ENCODE peak calls at places on chromosomes 16 and 17, in five cellular contexts. R is Karpas-422; T is SJSA1; G is aorta; V is CD4-positive, CD25-positive, alpha-beta regulatory T cell. O is an unnamed sample.

GRCh38 chr17:36937961-36938565 is 788 bp downstream of the LHX1 start:
- DNase-seq in R (no peak), T (no peak), G (no peak), V (peak; percentile 32), O (no peak)

GRCh38 chr16:79751785-79752184 is 151.2 kb upstream of the MAF start:
- DNase-seq in R (no peak), T (no peak), G (no peak), V (no peak), O (peak; percentile 51)

GRCh38 chr17:50593321-50593720 is 32.8 kb downstream of the CACNA1G start:
- DNase-seq in R (no peak), T (no peak), G (no peak), V (no peak), O (no peak)

GRCh38 chr16:30054959-30055553 is 10.5 kb upstream of the ALDOA start:
- DNase-seq in R (peak; percentile 86), T (no peak), G (no peak), V (peak; percentile 35), O (no peak)

GRCh38 chr16:52467753-52468152 is 79.2 kb downstream of the TOX3 start:
- DNase-seq in R (no peak), T (no peak), G (no peak), V (no peak), O (no peak)

GRCh38 chr16:78742501-78743283 is 643.2 kb downstream of the WWOX start:
- DNase-seq in R (no peak), T (peak; percentile 84), G (no peak), V (peak; percentile 70), O (no peak)

GRCh38 chr17:58960068-58960467 is 146.6 kb downstream of the TRIM37 start:
- DNase-seq in R (peak; percentile 68), T (peak; percentile 62), G (no peak), V (no peak), O (no peak)

GRCh38 chr16:75251280-75252048 is at the start of gene BCAR1:
- DNase-seq in R (peak; percentile 91), T (peak; percentile 73), G (peak; percentile 95), V (no peak), O (peak; percentile 85)

GRCh38 chr17:16287563-16288027 is 65.7 kb downstream of the CENPV start:
- DNase-seq in R (peak; percentile 70), T (peak; percentile 70), G (no peak), V (no peak), O (peak; percentile 32)

GRCh38 chr17:50480142-50480764 is 1.6 kb downstream of the RSAD1 start:
- DNase-seq in R (no peak), T (no peak), G (no peak), V (no peak), O (no peak)

GRCh38 chr16:77993586-77993985 is 28.8 kb upstream of the CLEC3A start:
- DNase-seq in R (no peak), T (no peak), G (no peak), V (no peak), O (no peak)

GRCh38 chr16:50653633-50654524 is 27.2 kb downstream of the SNX20 start:
- DNase-seq in R (no peak), T (no peak), G (no peak), V (no peak), O (no peak)

GRCh38 chr16:3536271-3536671 is 35.5 kb downstream of the CLUAP1 start:
- DNase-seq in R (no peak), T (no peak), G (no peak), V (no peak), O (no peak)

GRCh38 chr16:56910654-56911539 is 21.0 kb upstream of the HERPUD1 start:
- DNase-seq in R (no peak), T (peak; percentile 62), G (peak; percentile 45), V (no peak), O (no peak)

GRCh38 chr17:7336240-7337175 is at the start of gene ACAP1:
- DNase-seq in R (peak; percentile 85), T (no peak), G (no peak), V (peak; percentile 79), O (no peak)

GRCh38 chr17:49434821-49435581 is 20.3 kb upstream of the PHB1 start:
- DNase-seq in R (peak; percentile 86), T (peak; percentile 62), G (peak; percentile 72), V (peak; percentile 20), O (peak; percentile 37)

GRCh38 chr17:45284176-45285140 is 22.6 kb upstream of the SPATA32 start:
- DNase-seq in R (peak; percentile 64), T (no peak), G (no peak), V (peak; percentile 28), O (no peak)

GRCh38 chr17:44354582-44355309 is 8.9 kb downstream of the FAM171A2 start:
- DNase-seq in R (peak; percentile 84), T (no peak), G (no peak), V (peak; percentile 35), O (peak; percentile 64)

GRCh38 chr17:48297825-48298224 is 132.2 kb downstream of the SKAP1 start:
- DNase-seq in R (no peak), T (no peak), G (no peak), V (no peak), O (no peak)

GRCh38 chr17:13266596-13266995 is 248.8 kb upstream of the ELAC2 start:
- DNase-seq in R (no peak), T (peak; percentile 62), G (no peak), V (no peak), O (no peak)

GRCh38 chr16:58499615-58500328 is at the start of gene NDRG4:
- DNase-seq in R (peak; percentile 95), T (peak; percentile 71), G (no peak), V (no peak), O (peak; percentile 39)

GRCh38 chr17:563646-564045 is 151.0 kb downstream of the VPS53 start:
- DNase-seq in R (no peak), T (no peak), G (no peak), V (no peak), O (no peak)

GRCh38 chr16:22232277-22233049 is 26.4 kb downstream of the EEF2K start:
- DNase-seq in R (no peak), T (no peak), G (no peak), V (no peak), O (no peak)

GRCh38 chr16:35195173-35195863 is 1735.9 kb downstream of the TP53TG3F start:
- DNase-seq in R (no peak), T (no peak), G (no peak), V (no peak), O (no peak)

GRCh38 chr16:35193956-35194355 is 1734.5 kb downstream of the TP53TG3F start:
- DNase-seq in R (no peak), T (no peak), G (no peak), V (no peak), O (no peak)

GRCh38 chr16:35194681-35195080 is 1735.3 kb downstream of the TP53TG3F start:
- DNase-seq in R (no peak), T (no peak), G (no peak), V (no peak), O (no peak)

GRCh38 chr16:35195864-35196216 is 1736.4 kb downstream of the TP53TG3F start:
- DNase-seq in R (no peak), T (no peak), G (no peak), V (no peak), O (no peak)

DNA sequence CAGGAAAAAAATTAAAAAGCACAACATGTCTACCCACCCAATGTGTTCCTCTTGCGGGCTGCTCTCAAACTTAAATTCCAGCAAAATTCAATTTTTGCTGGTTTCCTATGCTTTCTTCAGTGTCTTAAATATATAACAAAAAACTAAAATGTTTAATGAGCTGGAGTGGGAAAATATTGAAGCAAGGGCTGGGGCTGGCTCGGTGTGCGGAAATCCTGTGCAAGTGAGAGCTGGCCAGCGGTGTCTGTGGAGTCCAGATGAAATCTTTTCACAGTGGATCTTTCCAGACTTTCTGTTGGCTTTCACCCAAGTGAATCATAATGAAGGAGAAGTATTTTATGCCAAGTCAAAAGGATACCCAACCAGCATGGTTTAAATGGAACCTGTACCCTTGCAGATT is 1733.6 kb downstream of the TP53TG3F start:
- DNase-seq in R (no peak), T (no peak), G (no peak), V (no peak), O (no peak)
- H3K9me3 ChIP-seq in R (peaks cover 27% of the 10 kb centered on the region), T (peaks cover 2% of the 10 kb centered on the region), G (no peaks in the 10 kb centered on the region), V (peaks cover 36% of the 10 kb centered on the region), O (no peaks in the 10 kb centered on the region)

GRCh38 chr17:67054608-67055007 is 10.3 kb downstream of the CACNG1 start:
- DNase-seq in R (no peak), T (no peak), G (no peak), V (no peak), O (no peak)

GRCh38 chr17:67055811-67056745 is 11.7 kb downstream of the CACNG1 start:
- DNase-seq in R (peak; percentile 65), T (no peak), G (no peak), V (no peak), O (no peak)

GRCh38 chr17:67058036-67058435 is 13.7 kb downstream of the CACNG1 start:
- DNase-seq in R (no peak), T (no peak), G (no peak), V (no peak), O (no peak)

GRCh38 chr17:67055041-67055443 is 10.7 kb downstream of the CACNG1 start:
- DNase-seq in R (no peak), T (no peak), G (no peak), V (no peak), O (no peak)

DNA sequence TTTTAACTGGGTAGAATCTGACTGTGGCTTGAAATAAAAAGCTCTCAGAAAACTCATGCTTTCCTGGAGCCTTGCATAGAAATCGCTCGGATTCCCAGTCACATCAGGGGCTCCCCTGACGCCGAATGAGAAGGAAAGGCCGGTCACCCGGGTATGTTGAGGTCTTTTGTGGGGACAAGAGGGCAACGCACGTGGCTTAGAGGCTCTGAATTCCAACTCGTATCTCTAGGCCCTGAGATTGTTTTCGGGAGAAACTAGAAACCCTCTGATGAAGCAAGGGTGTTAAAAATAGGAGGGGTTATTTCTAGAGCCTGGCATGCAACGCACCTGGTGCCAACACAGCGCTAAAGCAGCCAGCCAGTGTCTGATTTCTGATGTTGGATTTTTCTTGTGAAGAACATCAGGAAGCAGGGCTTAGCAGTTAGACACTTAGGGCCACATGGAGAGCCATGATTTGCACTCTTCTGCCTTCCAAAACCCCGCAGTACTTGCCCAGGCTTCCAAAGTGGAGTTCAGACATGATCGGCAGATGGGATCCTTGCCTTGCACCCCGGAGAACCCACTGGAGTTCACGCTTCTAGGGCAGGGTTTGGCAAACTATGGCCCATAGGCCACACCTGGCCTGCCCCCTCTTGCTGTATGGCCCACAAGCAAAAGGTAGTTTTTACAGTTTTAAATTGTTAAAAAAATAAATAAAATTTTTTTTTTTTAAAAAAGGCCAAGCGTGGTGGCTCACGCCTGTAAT is 12.6 kb downstream of the CACNG1 start:
- DNase-seq in R (no peak), T (no peak), G (no peak), V (no peak), O (no peak)
- H3K27ac ChIP-seq in R (no peak overlapping the region), T (no peak overlapping the region), G (no peak overlapping the region), V (no peak overlapping the region), O (no peak overlapping the region)

GRCh38 chr17:83191388-83192160 is 112.2 kb downstream of the METRNL start:
- DNase-seq in R (no peak), T (no peak), G (peak; percentile 73), V (no peak), O (peak; percentile 37)
- H3K9me3 ChIP-seq in R (no peaks in the 10 kb centered on the region), T (peaks cover 17% of the 10 kb centered on the region), G (no peaks in the 10 kb centered on the region), V (no peaks in the 10 kb centered on the region), O (no peaks in the 10 kb centered on the region)

GRCh38 chr17:66548158-66548557 is 245.7 kb downstream of the PRKCA start:
- DNase-seq in R (no peak), T (peak; percentile 71), G (no peak), V (peak; percentile 6), O (no peak)
- H3K27ac ChIP-seq in R (no peak overlapping the region), T (peak overlapping the region; percentile 96), G (no peak overlapping the region), V (no peak overlapping the region), O (no peak overlapping the region)

GRCh38 chr16:31785126-31785525 is 88.5 kb upstream of the ZNF267 start:
- DNase-seq in R (no peak), T (no peak), G (no peak), V (no peak), O (no peak)
- H3K9me3 ChIP-seq in R (peaks cover 18% of the 10 kb centered on the region), T (no peaks in the 10 kb centered on the region), G (peaks cover 13% of the 10 kb centered on the region), V (peaks cover 56% of the 10 kb centered on the region), O (peaks cover 11% of the 10 kb centered on the region)